ENCODE peak calls at places on chromosome 18, in seven cellular contexts. G, W, V, M, I, K and R are unnamed samples.

GRCh38 chr18:61893304-61893970 is 630 bp upstream of the RNF152 start:
- DNase-seq in G (peak), W (peak), V (peak), M (no peak), I (peak), K (peak), R (peak)

GRCh38 chr18:59051470-59052165 is 88.1 kb upstream of the SEC11C start:
- DNase-seq in G (no peak), W (no peak), V (no peak), M (no peak), I (peak), K (no peak), R (no peak)

GRCh38 chr18:48104703-48105102 is 174.2 kb upstream of the SMAD2 start:
- DNase-seq in G (no peak), W (no peak), V (no peak), M (no peak), I (no peak), K (no peak), R (no peak)

GRCh38 chr18:28039078-28039477 is 137.9 kb downstream of the CDH2 start:
- DNase-seq in G (peak), W (peak), V (no peak), M (peak), I (no peak), K (no peak), R (peak)

GRCh38 chr18:45874501-45875184 is 49.2 kb downstream of the SIGLEC15 start:
- DNase-seq in G (peak), W (no peak), V (no peak), M (no peak), I (no peak), K (no peak), R (no peak)

GRCh38 chr18:54102123-54102522 is 122.3 kb downstream of the MBD2 start:
- DNase-seq in G (no peak), W (no peak), V (no peak), M (no peak), I (no peak), K (no peak), R (no peak)

GRCh38 chr18:3985664-3986063 is 469.4 kb downstream of the DLGAP1 start:
- DNase-seq in G (peak), W (no peak), V (no peak), M (peak), I (no peak), K (no peak), R (no peak)

GRCh38 chr18:46250084-46250811 is 146.1 kb downstream of the HAUS1 start:
- DNase-seq in G (peak), W (no peak), V (no peak), M (no peak), I (peak), K (peak), R (peak)

GRCh38 chr18:12599966-12600365 is 57.9 kb downstream of the SPIRE1 start:
- DNase-seq in G (peak), W (no peak), V (no peak), M (no peak), I (no peak), K (no peak), R (no peak)

GRCh38 chr18:42298744-42299685 is 344.0 kb downstream of the PIK3C3 start:
- DNase-seq in G (peak), W (peak), V (no peak), M (peak), I (peak), K (peak), R (peak)

GRCh38 chr18:2572144-2572682 is 856 bp downstream of the NDC80 start:
- DNase-seq in G (no peak), W (no peak), V (no peak), M (no peak), I (no peak), K (no peak), R (no peak)

GRCh38 chr18:55384551-55385275 is 203.3 kb downstream of the TCF4 start:
- DNase-seq in G (peak), W (no peak), V (no peak), M (peak), I (peak), K (no peak), R (peak)

GRCh38 chr18:66727991-66728390 is 124.1 kb upstream of the CDH19 start:
- DNase-seq in G (no peak), W (no peak), V (no peak), M (no peak), I (no peak), K (no peak), R (no peak)

GRCh38 chr18:25459814-25460213 is 107.8 kb upstream of the ZNF521 start:
- DNase-seq in G (no peak), W (no peak), V (no peak), M (no peak), I (no peak), K (no peak), R (no peak)

GRCh38 chr18:60895181-60895580 is 438.0 kb upstream of the CDH20 start:
- DNase-seq in G (no peak), W (no peak), V (no peak), M (no peak), I (no peak), K (no peak), R (no peak)

GRCh38 chr18:14074187-14074586 is 58.0 kb downstream of the ZNF519 start:
- DNase-seq in G (no peak), W (no peak), V (no peak), M (peak), I (no peak), K (no peak), R (no peak)

GRCh38 chr18:56576826-56577573 is 61.4 kb downstream of the TXNL1 start:
- DNase-seq in G (peak), W (peak), V (peak), M (no peak), I (no peak), K (no peak), R (no peak)

GRCh38 chr18:49020621-49021021 is 69.9 kb upstream of the SMAD7 start:
- DNase-seq in G (peak), W (no peak), V (peak), M (no peak), I (no peak), K (no peak), R (peak)

GRCh38 chr18:11104307-11104706 is 45.1 kb downstream of the PIEZO2 start:
- DNase-seq in G (no peak), W (no peak), V (no peak), M (no peak), I (peak), K (no peak), R (no peak)

GRCh38 chr18:66013976-66014375 is 263.2 kb downstream of the CDH7 start:
- DNase-seq in G (no peak), W (no peak), V (no peak), M (no peak), I (no peak), K (no peak), R (no peak)

GRCh38 chr18:67359868-67360838 is 156.4 kb downstream of the DSEL start:
- DNase-seq in G (peak), W (peak), V (no peak), M (peak), I (peak), K (no peak), R (peak)

GRCh38 chr18:52544086-52544485 is 204.1 kb downstream of the DCC start:
- DNase-seq in G (no peak), W (no peak), V (no peak), M (no peak), I (no peak), K (no peak), R (no peak)

GRCh38 chr18:28208268-28208667 is 31.3 kb upstream of the CDH2 start:
- DNase-seq in G (no peak), W (no peak), V (no peak), M (no peak), I (no peak), K (no peak), R (no peak)

GRCh38 chr18:61992285-61992684 is 99.5 kb upstream of the RNF152 start:
- DNase-seq in G (peak), W (no peak), V (no peak), M (no peak), I (no peak), K (no peak), R (no peak)

GRCh38 chr18:46407471-46408166 is 249.4 kb downstream of the LOXHD1 start:
- DNase-seq in G (peak), W (peak), V (no peak), M (no peak), I (no peak), K (no peak), R (no peak)

GRCh38 chr18:56124186-56124585 is 514.2 kb downstream of the TXNL1 start:
- DNase-seq in G (peak), W (no peak), V (no peak), M (no peak), I (no peak), K (no peak), R (no peak)

GRCh38 chr18:11587432-11587831 is 22.0 kb upstream of the SLC35G4 start:
- DNase-seq in G (no peak), W (no peak), V (no peak), M (no peak), I (no peak), K (no peak), R (no peak)

GRCh38 chr18:5464241-5464640 is 79.6 kb downstream of the EPB41L3 start:
- DNase-seq in G (no peak), W (no peak), V (no peak), M (no peak), I (no peak), K (no peak), R (no peak)

GRCh38 chr18:31684279-31685096 is at the start of gene B4GALT6:
- DNase-seq in G (no peak), W (peak), V (peak), M (peak), I (peak), K (peak), R (peak)

GRCh38 chr18:45771587-45771986 is 47.6 kb downstream of the SLC14A1 start:
- DNase-seq in G (peak), W (no peak), V (no peak), M (no peak), I (no peak), K (no peak), R (no peak)

DNA sequence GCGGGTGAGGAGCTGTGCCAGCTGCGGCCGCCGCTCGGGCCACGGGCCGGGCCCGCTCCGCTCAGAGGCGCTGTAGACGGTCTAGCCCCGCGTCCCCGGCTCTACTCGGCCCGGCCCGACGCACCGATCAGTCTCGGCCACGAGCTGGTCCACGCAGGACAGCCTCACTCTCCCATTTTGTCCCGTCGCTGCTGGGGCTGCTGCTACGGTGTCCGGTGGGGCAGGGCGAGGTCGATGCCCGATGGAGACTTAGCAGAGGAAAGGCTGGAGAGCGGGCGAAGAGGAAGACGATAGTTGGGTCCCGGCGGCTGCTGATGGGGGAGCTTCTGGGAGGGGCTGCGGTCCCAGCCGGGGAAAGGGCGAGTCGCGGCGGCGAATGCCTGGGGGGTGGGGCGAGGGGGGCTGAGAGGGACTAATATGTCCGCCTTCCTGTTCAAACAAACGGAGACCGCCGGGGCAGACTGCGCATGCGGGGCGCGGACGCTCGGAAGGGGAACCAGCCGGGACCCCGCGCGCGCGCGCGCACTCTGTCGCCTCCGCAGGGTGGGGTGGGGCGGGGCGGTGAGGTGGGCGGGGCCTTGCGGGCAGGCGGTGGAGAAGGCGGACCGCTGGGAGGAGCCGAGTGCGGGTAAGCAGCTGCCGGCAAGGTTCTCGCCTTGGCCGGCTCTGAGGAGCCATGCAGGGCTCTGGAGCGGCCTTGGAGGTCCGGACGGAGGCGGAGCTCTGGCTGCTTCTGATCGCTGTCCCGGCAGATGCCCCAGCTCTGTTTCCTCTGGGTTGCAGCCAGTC is at the start of gene ROCK1:
- DNase-seq in G (peak), W (peak), V (peak), M (peak), I (peak), K (peak), R (peak)
- TF ChIP-seq POLR2A in G (peak), W (no peak), V (peak), M (peak), I (peak), K (peak), R (peak)

GRCh38 chr18:8703181-8703638 is 2.1 kb upstream of the MTCL1 start:
- DNase-seq in G (no peak), W (no peak), V (peak), M (no peak), I (no peak), K (no peak), R (no peak)

GRCh38 chr18:8703781-8704301 is 1.5 kb upstream of the MTCL1 start:
- DNase-seq in G (no peak), W (no peak), V (no peak), M (no peak), I (peak), K (no peak), R (no peak)

GRCh38 chr18:8705280-8705940 is at the start of gene MTCL1:
- DNase-seq in G (no peak), W (peak), V (no peak), M (peak), I (no peak), K (peak), R (peak)

GRCh38 chr18:8705941-8706544 is 687 bp downstream of the MTCL1 start:
- DNase-seq in G (no peak), W (no peak), V (peak), M (no peak), I (no peak), K (no peak), R (peak)

GRCh38 chr18:8704361-8705279 is 736 bp upstream of the MTCL1 start:
- DNase-seq in G (peak), W (peak), V (peak), M (peak), I (peak), K (peak), R (peak)
- TF ChIP-seq POLR2A in G (peak), W (no peak), V (peak), M (peak), I (peak), K (peak), R (peak)

DNA sequence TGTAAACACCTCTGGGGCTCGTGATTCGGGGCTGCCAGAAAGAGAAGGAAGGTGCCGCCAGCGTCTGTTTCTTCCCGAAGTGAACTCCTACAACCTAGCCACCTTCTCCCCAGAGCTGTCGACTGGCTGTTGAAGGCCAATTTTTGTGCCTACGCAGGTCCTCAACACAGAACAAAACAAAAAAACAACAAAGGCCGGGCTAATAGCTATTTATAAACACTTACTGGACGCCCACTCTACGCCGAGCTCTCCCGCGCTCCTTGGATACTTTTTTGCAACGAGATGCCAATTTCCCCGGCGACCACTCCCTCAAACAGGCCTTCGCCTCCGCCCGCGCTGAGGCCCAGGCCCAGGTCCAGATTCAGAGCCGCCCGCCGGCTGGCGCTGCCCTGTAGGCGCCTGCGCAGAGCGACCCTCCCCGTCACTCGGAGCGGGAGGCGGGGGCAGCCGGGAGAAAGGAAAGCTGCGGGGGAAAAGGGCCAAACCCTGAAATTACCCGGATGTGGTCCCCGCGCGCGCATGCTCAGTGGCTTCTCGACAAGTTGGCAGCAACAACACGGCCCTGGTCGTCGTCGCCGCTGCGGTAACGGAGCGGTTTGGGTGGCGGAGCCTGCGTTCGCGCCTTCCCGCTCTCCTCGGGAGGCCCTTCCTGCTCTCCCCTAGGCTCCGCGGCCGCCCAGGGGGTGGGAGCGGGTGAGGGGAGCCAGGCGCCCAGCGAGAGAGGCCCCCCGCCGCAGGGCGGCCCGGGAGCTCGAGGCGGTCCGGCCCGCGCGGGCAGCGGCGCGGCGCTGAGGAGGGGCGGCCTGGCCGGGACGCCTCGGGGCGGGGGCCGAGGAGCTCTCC is at the start of gene SMAD4:
- DNase-seq in G (peak), W (peak), V (peak), M (peak), I (peak), K (peak), R (peak)
- TF ChIP-seq POLR2A in G (peak), W (no peak), V (peak), M (peak), I (peak), K (peak), R (peak)

GRCh38 chr18:35971661-35972196 is 750 bp upstream of the RMP24 start:
- DNase-seq in G (no peak), W (no peak), V (no peak), M (no peak), I (no peak), K (no peak), R (no peak)

GRCh38 chr18:35969676-35970075 is 2.8 kb upstream of the RMP24 start:
- DNase-seq in G (no peak), W (no peak), V (no peak), M (no peak), I (no peak), K (no peak), R (no peak)

GRCh38 chr18:35973650-35974049 is 1.2 kb downstream of the RMP24 start:
- DNase-seq in G (no peak), W (no peak), V (no peak), M (no peak), I (no peak), K (no peak), R (no peak)

GRCh38 chr18:35974181-35974580 is 1.7 kb downstream of the RMP24 start:
- DNase-seq in G (no peak), W (no peak), V (no peak), M (no peak), I (no peak), K (no peak), R (no peak)

GRCh38 chr18:35972197-35973000 is at the start of gene RMP24:
- DNase-seq in G (peak), W (peak), V (peak), M (peak), I (peak), K (peak), R (peak)
- TF ChIP-seq POLR2A in G (peak), W (no peak), V (peak), M (peak), I (peak), K (peak), R (peak)

GRCh38 chr18:26763745-26764144 is 101.8 kb downstream of the AQP4 start:
- DNase-seq in G (no peak), W (no peak), V (no peak), M (no peak), I (no peak), K (no peak), R (no peak)

GRCh38 chr18:26764584-26764983 is 100.9 kb downstream of the AQP4 start:
- DNase-seq in G (no peak), W (no peak), V (no peak), M (no peak), I (no peak), K (no peak), R (no peak)

GRCh38 chr18:26768388-26768787 is 97.1 kb downstream of the AQP4 start:
- DNase-seq in G (no peak), W (no peak), V (no peak), M (no peak), I (no peak), K (no peak), R (no peak)

GRCh38 chr18:26764177-26764576 is 101.3 kb downstream of the AQP4 start:
- DNase-seq in G (no peak), W (no peak), V (no peak), M (no peak), I (no peak), K (no peak), R (no peak)

GRCh38 chr18:26765498-26765897 is 100.0 kb downstream of the AQP4 start:
- DNase-seq in G (no peak), W (no peak), V (no peak), M (no peak), I (no peak), K (peak), R (no peak)
- TF ChIP-seq POLR2A in G (no peak), W (no peak), V (no peak), M (no peak), I (no peak), K (no peak), R (no peak)

GRCh38 chr18:9707381-9708056 is 582 bp upstream of the RAB31 start:
- DNase-seq in G (peak), W (no peak), V (no peak), M (no peak), I (no peak), K (no peak), R (no peak)
- TF ChIP-seq POLR2A in G (no peak), W (no peak), V (no peak), M (no peak), I (peak), K (no peak), R (no peak)

GRCh38 chr18:7940379-7940778 is 373.3 kb downstream of the PTPRM start:
- DNase-seq in G (no peak), W (no peak), V (no peak), M (no peak), I (no peak), K (no peak), R (no peak)
- TF ChIP-seq POLR2A in G (no peak), W (no peak), V (no peak), M (no peak), I (no peak), K (no peak), R (no peak)

GRCh38 chr18:77132369-77133050 is at the start of gene MBP:
- DNase-seq in G (no peak), W (peak), V (peak), M (peak), I (peak), K (peak), R (no peak)
- TF ChIP-seq POLR2A in G (no peak), W (no peak), V (peak), M (no peak), I (peak), K (peak), R (no peak)